ENCODE peak calls at places on chromosomes 4 and X, in seven cellular contexts. One of them, this sample, is unnamed.

GRCh38 chr4:101200561-101200960 is 146.8 kb downstream of the PPP3CA start:
- DNase-seq in ecto neural progenitor cell: no peak
- DNase-seq in retina: no peak
- DNase-seq in stimulated activated CD4-positive, alpha-beta T cell treated with anti-CD3 and anti-CD28 coated beads, Interleukin-12 subunit alpha, Interleukin-12 subunit beta, amount 100 ng/mL, for 48 hours: no peak
- DNase-seq in upper lobe of right lung: no peak
- DNase-seq in osteocyte: no peak
- DNase-seq in SJSA1: no peak
- DNase-seq in this sample: peak

GRCh38 chr4:14529653-14530052 is 472.6 kb upstream of the CPEB2 start:
- DNase-seq in ecto neural progenitor cell: no peak
- DNase-seq in retina: no peak
- DNase-seq in stimulated activated CD4-positive, alpha-beta T cell treated with anti-CD3 and anti-CD28 coated beads, Interleukin-12 subunit alpha, Interleukin-12 subunit beta, amount 100 ng/mL, for 48 hours: no peak
- DNase-seq in upper lobe of right lung: no peak
- DNase-seq in osteocyte: no peak
- DNase-seq in SJSA1: no peak
- DNase-seq in this sample: no peak

GRCh38 chr4:155818639-155819038 is 47.4 kb downstream of the ASIC5 start:
- DNase-seq in ecto neural progenitor cell: no peak
- DNase-seq in retina: no peak
- DNase-seq in stimulated activated CD4-positive, alpha-beta T cell treated with anti-CD3 and anti-CD28 coated beads, Interleukin-12 subunit alpha, Interleukin-12 subunit beta, amount 100 ng/mL, for 48 hours: no peak
- DNase-seq in upper lobe of right lung: no peak
- DNase-seq in osteocyte: no peak
- DNase-seq in SJSA1: no peak
- DNase-seq in this sample: no peak

GRCh38 chrX:48493890-48494364 is 14.9 kb upstream of the PORCN start:
- DNase-seq in ecto neural progenitor cell: peak
- DNase-seq in retina: peak
- DNase-seq in stimulated activated CD4-positive, alpha-beta T cell treated with anti-CD3 and anti-CD28 coated beads, Interleukin-12 subunit alpha, Interleukin-12 subunit beta, amount 100 ng/mL, for 48 hours: no peak
- DNase-seq in upper lobe of right lung: no peak
- DNase-seq in osteocyte: no peak
- DNase-seq in SJSA1: no peak
- DNase-seq in this sample: no peak

GRCh38 chr4:158754385-158755180 is 14.2 kb upstream of the FNIP2 start:
- DNase-seq in ecto neural progenitor cell: no peak
- DNase-seq in retina: no peak
- DNase-seq in stimulated activated CD4-positive, alpha-beta T cell treated with anti-CD3 and anti-CD28 coated beads, Interleukin-12 subunit alpha, Interleukin-12 subunit beta, amount 100 ng/mL, for 48 hours: no peak
- DNase-seq in upper lobe of right lung: no peak
- DNase-seq in osteocyte: no peak
- DNase-seq in SJSA1: no peak
- DNase-seq in this sample: peak

GRCh38 chr4:121108557-121108956 is 36.2 kb upstream of the NDNF start:
- DNase-seq in ecto neural progenitor cell: no peak
- DNase-seq in retina: no peak
- DNase-seq in stimulated activated CD4-positive, alpha-beta T cell treated with anti-CD3 and anti-CD28 coated beads, Interleukin-12 subunit alpha, Interleukin-12 subunit beta, amount 100 ng/mL, for 48 hours: no peak
- DNase-seq in upper lobe of right lung: no peak
- DNase-seq in osteocyte: no peak
- DNase-seq in SJSA1: no peak
- DNase-seq in this sample: no peak

GRCh38 chr4:162988530-162988929 is 178.2 kb downstream of the NAF1 start:
- DNase-seq in ecto neural progenitor cell: no peak
- DNase-seq in retina: no peak
- DNase-seq in stimulated activated CD4-positive, alpha-beta T cell treated with anti-CD3 and anti-CD28 coated beads, Interleukin-12 subunit alpha, Interleukin-12 subunit beta, amount 100 ng/mL, for 48 hours: no peak
- DNase-seq in upper lobe of right lung: no peak
- DNase-seq in osteocyte: no peak
- DNase-seq in SJSA1: no peak
- DNase-seq in this sample: no peak

GRCh38 chr4:54942735-54943134 is 182.7 kb downstream of the KDR start:
- DNase-seq in ecto neural progenitor cell: no peak
- DNase-seq in retina: no peak
- DNase-seq in stimulated activated CD4-positive, alpha-beta T cell treated with anti-CD3 and anti-CD28 coated beads, Interleukin-12 subunit alpha, Interleukin-12 subunit beta, amount 100 ng/mL, for 48 hours: no peak
- DNase-seq in upper lobe of right lung: no peak
- DNase-seq in osteocyte: no peak
- DNase-seq in SJSA1: no peak
- DNase-seq in this sample: no peak

GRCh38 chrX:7062276-7062675 is 85.2 kb upstream of the STS start:
- DNase-seq in ecto neural progenitor cell: no peak
- DNase-seq in retina: no peak
- DNase-seq in stimulated activated CD4-positive, alpha-beta T cell treated with anti-CD3 and anti-CD28 coated beads, Interleukin-12 subunit alpha, Interleukin-12 subunit beta, amount 100 ng/mL, for 48 hours: no peak
- DNase-seq in upper lobe of right lung: no peak
- DNase-seq in osteocyte: no peak
- DNase-seq in SJSA1: no peak
- DNase-seq in this sample: no peak

GRCh38 chr4:16297003-16297402 is 70.7 kb upstream of the TAPT1 start:
- DNase-seq in ecto neural progenitor cell: no peak
- DNase-seq in retina: no peak
- DNase-seq in stimulated activated CD4-positive, alpha-beta T cell treated with anti-CD3 and anti-CD28 coated beads, Interleukin-12 subunit alpha, Interleukin-12 subunit beta, amount 100 ng/mL, for 48 hours: no peak
- DNase-seq in upper lobe of right lung: no peak
- DNase-seq in osteocyte: no peak
- DNase-seq in SJSA1: no peak
- DNase-seq in this sample: no peak

GRCh38 chr4:93960450-93960849 is 131.9 kb downstream of the ATOH1 start:
- DNase-seq in ecto neural progenitor cell: no peak
- DNase-seq in retina: no peak
- DNase-seq in stimulated activated CD4-positive, alpha-beta T cell treated with anti-CD3 and anti-CD28 coated beads, Interleukin-12 subunit alpha, Interleukin-12 subunit beta, amount 100 ng/mL, for 48 hours: no peak
- DNase-seq in upper lobe of right lung: no peak
- DNase-seq in osteocyte: no peak
- DNase-seq in SJSA1: no peak
- DNase-seq in this sample: no peak

GRCh38 chr4:151530783-151531182 is 121.8 kb downstream of the FHIP1A start:
- DNase-seq in ecto neural progenitor cell: no peak
- DNase-seq in retina: peak
- DNase-seq in stimulated activated CD4-positive, alpha-beta T cell treated with anti-CD3 and anti-CD28 coated beads, Interleukin-12 subunit alpha, Interleukin-12 subunit beta, amount 100 ng/mL, for 48 hours: no peak
- DNase-seq in upper lobe of right lung: no peak
- DNase-seq in osteocyte: no peak
- DNase-seq in SJSA1: no peak
- DNase-seq in this sample: no peak

GRCh38 chr4:101349346-101350064 is 2.2 kb upstream of the PPP3CA start:
- DNase-seq in ecto neural progenitor cell: no peak
- DNase-seq in retina: no peak
- DNase-seq in stimulated activated CD4-positive, alpha-beta T cell treated with anti-CD3 and anti-CD28 coated beads, Interleukin-12 subunit alpha, Interleukin-12 subunit beta, amount 100 ng/mL, for 48 hours: no peak
- DNase-seq in upper lobe of right lung: peak
- DNase-seq in osteocyte: no peak
- DNase-seq in SJSA1: no peak
- DNase-seq in this sample: no peak

GRCh38 chr4:100348472-100348871 is 158.2 kb upstream of the DDIT4L start:
- DNase-seq in ecto neural progenitor cell: no peak
- DNase-seq in retina: no peak
- DNase-seq in stimulated activated CD4-positive, alpha-beta T cell treated with anti-CD3 and anti-CD28 coated beads, Interleukin-12 subunit alpha, Interleukin-12 subunit beta, amount 100 ng/mL, for 48 hours: no peak
- DNase-seq in upper lobe of right lung: no peak
- DNase-seq in osteocyte: no peak
- DNase-seq in SJSA1: peak
- DNase-seq in this sample: no peak

GRCh38 chrX:108299101-108299591 is 139.1 kb downstream of the COL4A6 start:
- DNase-seq in ecto neural progenitor cell: no peak
- DNase-seq in retina: no peak
- DNase-seq in stimulated activated CD4-positive, alpha-beta T cell treated with anti-CD3 and anti-CD28 coated beads, Interleukin-12 subunit alpha, Interleukin-12 subunit beta, amount 100 ng/mL, for 48 hours: no peak
- DNase-seq in upper lobe of right lung: no peak
- DNase-seq in osteocyte: no peak
- DNase-seq in SJSA1: no peak
- DNase-seq in this sample: no peak

GRCh38 chr4:180060159-180060889 is 2182.9 kb upstream of the TENM3 start:
- DNase-seq in ecto neural progenitor cell: no peak
- DNase-seq in retina: no peak
- DNase-seq in stimulated activated CD4-positive, alpha-beta T cell treated with anti-CD3 and anti-CD28 coated beads, Interleukin-12 subunit alpha, Interleukin-12 subunit beta, amount 100 ng/mL, for 48 hours: no peak
- DNase-seq in upper lobe of right lung: no peak
- DNase-seq in osteocyte: no peak
- DNase-seq in SJSA1: no peak
- DNase-seq in this sample: no peak

GRCh38 chr4:101791189-101791572 is 651 bp downstream of the BANK1 start:
- DNase-seq in ecto neural progenitor cell: no peak
- DNase-seq in retina: no peak
- DNase-seq in stimulated activated CD4-positive, alpha-beta T cell treated with anti-CD3 and anti-CD28 coated beads, Interleukin-12 subunit alpha, Interleukin-12 subunit beta, amount 100 ng/mL, for 48 hours: no peak
- DNase-seq in upper lobe of right lung: no peak
- DNase-seq in osteocyte: no peak
- DNase-seq in SJSA1: no peak
- DNase-seq in this sample: no peak

GRCh38 chr4:86918539-86919072 is 16.2 kb upstream of the AFF1 start:
- DNase-seq in ecto neural progenitor cell: no peak
- DNase-seq in retina: no peak
- DNase-seq in stimulated activated CD4-positive, alpha-beta T cell treated with anti-CD3 and anti-CD28 coated beads, Interleukin-12 subunit alpha, Interleukin-12 subunit beta, amount 100 ng/mL, for 48 hours: no peak
- DNase-seq in upper lobe of right lung: no peak
- DNase-seq in osteocyte: no peak
- DNase-seq in SJSA1: no peak
- DNase-seq in this sample: no peak

GRCh38 chrX:29215251-29215650 is 628.0 kb downstream of the IL1RAPL1 start:
- DNase-seq in ecto neural progenitor cell: no peak
- DNase-seq in retina: no peak
- DNase-seq in stimulated activated CD4-positive, alpha-beta T cell treated with anti-CD3 and anti-CD28 coated beads, Interleukin-12 subunit alpha, Interleukin-12 subunit beta, amount 100 ng/mL, for 48 hours: no peak
- DNase-seq in upper lobe of right lung: no peak
- DNase-seq in osteocyte: no peak
- DNase-seq in SJSA1: no peak
- DNase-seq in this sample: no peak

GRCh38 chr4:177484613-177485021 is 42.4 kb upstream of the AGA start:
- DNase-seq in ecto neural progenitor cell: no peak
- DNase-seq in retina: no peak
- DNase-seq in stimulated activated CD4-positive, alpha-beta T cell treated with anti-CD3 and anti-CD28 coated beads, Interleukin-12 subunit alpha, Interleukin-12 subunit beta, amount 100 ng/mL, for 48 hours: no peak
- DNase-seq in upper lobe of right lung: no peak
- DNase-seq in osteocyte: no peak
- DNase-seq in SJSA1: no peak
- DNase-seq in this sample: peak

GRCh38 chrX:17511556-17511955 is 136.6 kb downstream of the NHS start:
- DNase-seq in ecto neural progenitor cell: no peak
- DNase-seq in retina: no peak
- DNase-seq in stimulated activated CD4-positive, alpha-beta T cell treated with anti-CD3 and anti-CD28 coated beads, Interleukin-12 subunit alpha, Interleukin-12 subunit beta, amount 100 ng/mL, for 48 hours: no peak
- DNase-seq in upper lobe of right lung: no peak
- DNase-seq in osteocyte: no peak
- DNase-seq in SJSA1: no peak
- DNase-seq in this sample: no peak

GRCh38 chr4:177450421-177451107 is 8.3 kb upstream of the AGA start:
- DNase-seq in ecto neural progenitor cell: no peak
- DNase-seq in retina: no peak
- DNase-seq in stimulated activated CD4-positive, alpha-beta T cell treated with anti-CD3 and anti-CD28 coated beads, Interleukin-12 subunit alpha, Interleukin-12 subunit beta, amount 100 ng/mL, for 48 hours: no peak
- DNase-seq in upper lobe of right lung: no peak
- DNase-seq in osteocyte: no peak
- DNase-seq in SJSA1: no peak
- DNase-seq in this sample: peak

GRCh38 chr4:22482250-22483127 is 33.4 kb downstream of the ADGRA3 start:
- DNase-seq in ecto neural progenitor cell: no peak
- DNase-seq in retina: no peak
- DNase-seq in stimulated activated CD4-positive, alpha-beta T cell treated with anti-CD3 and anti-CD28 coated beads, Interleukin-12 subunit alpha, Interleukin-12 subunit beta, amount 100 ng/mL, for 48 hours: no peak
- DNase-seq in upper lobe of right lung: no peak
- DNase-seq in osteocyte: no peak
- DNase-seq in SJSA1: no peak
- DNase-seq in this sample: no peak

GRCh38 chr4:107906458-107907100 is 24.8 kb upstream of the CYP2U1 start:
- DNase-seq in ecto neural progenitor cell: no peak
- DNase-seq in retina: no peak
- DNase-seq in stimulated activated CD4-positive, alpha-beta T cell treated with anti-CD3 and anti-CD28 coated beads, Interleukin-12 subunit alpha, Interleukin-12 subunit beta, amount 100 ng/mL, for 48 hours: no peak
- DNase-seq in upper lobe of right lung: no peak
- DNase-seq in osteocyte: no peak
- DNase-seq in SJSA1: no peak
- DNase-seq in this sample: no peak

GRCh38 chrX:123961268-123962005 is at the start of gene STAG2:
- DNase-seq in ecto neural progenitor cell: peak
- DNase-seq in retina: peak
- DNase-seq in stimulated activated CD4-positive, alpha-beta T cell treated with anti-CD3 and anti-CD28 coated beads, Interleukin-12 subunit alpha, Interleukin-12 subunit beta, amount 100 ng/mL, for 48 hours: peak
- DNase-seq in upper lobe of right lung: peak
- DNase-seq in osteocyte: peak
- DNase-seq in SJSA1: peak
- DNase-seq in this sample: peak

GRCh38 chrX:10744011-10744410 is 123.6 kb upstream of the MID1 start:
- DNase-seq in ecto neural progenitor cell: no peak
- DNase-seq in retina: peak
- DNase-seq in stimulated activated CD4-positive, alpha-beta T cell treated with anti-CD3 and anti-CD28 coated beads, Interleukin-12 subunit alpha, Interleukin-12 subunit beta, amount 100 ng/mL, for 48 hours: no peak
- DNase-seq in upper lobe of right lung: no peak
- DNase-seq in osteocyte: no peak
- DNase-seq in SJSA1: no peak
- DNase-seq in this sample: no peak

GRCh38 chrX:20547649-20548051 is 280.9 kb upstream of the RPS6KA3 start:
- DNase-seq in ecto neural progenitor cell: no peak
- DNase-seq in retina: no peak
- DNase-seq in stimulated activated CD4-positive, alpha-beta T cell treated with anti-CD3 and anti-CD28 coated beads, Interleukin-12 subunit alpha, Interleukin-12 subunit beta, amount 100 ng/mL, for 48 hours: no peak
- DNase-seq in upper lobe of right lung: no peak
- DNase-seq in osteocyte: no peak
- DNase-seq in SJSA1: no peak
- DNase-seq in this sample: no peak

GRCh38 chr4:149708513-149709175 is 107.0 kb downstream of the IQCM start:
- DNase-seq in ecto neural progenitor cell: no peak
- DNase-seq in retina: no peak
- DNase-seq in stimulated activated CD4-positive, alpha-beta T cell treated with anti-CD3 and anti-CD28 coated beads, Interleukin-12 subunit alpha, Interleukin-12 subunit beta, amount 100 ng/mL, for 48 hours: no peak
- DNase-seq in upper lobe of right lung: no peak
- DNase-seq in osteocyte: no peak
- DNase-seq in SJSA1: no peak
- DNase-seq in this sample: peak

GRCh38 chrX:65635371-65635770 is 32.1 kb upstream of the MSN start:
- DNase-seq in ecto neural progenitor cell: no peak
- DNase-seq in retina: no peak
- DNase-seq in stimulated activated CD4-positive, alpha-beta T cell treated with anti-CD3 and anti-CD28 coated beads, Interleukin-12 subunit alpha, Interleukin-12 subunit beta, amount 100 ng/mL, for 48 hours: no peak
- DNase-seq in upper lobe of right lung: no peak
- DNase-seq in osteocyte: peak
- DNase-seq in SJSA1: no peak
- DNase-seq in this sample: peak

GRCh38 chrX:10030570-10030969 is 63.4 kb downstream of the CLDN34 start:
- DNase-seq in ecto neural progenitor cell: no peak
- DNase-seq in retina: no peak
- DNase-seq in stimulated activated CD4-positive, alpha-beta T cell treated with anti-CD3 and anti-CD28 coated beads, Interleukin-12 subunit alpha, Interleukin-12 subunit beta, amount 100 ng/mL, for 48 hours: no peak
- DNase-seq in upper lobe of right lung: no peak
- DNase-seq in osteocyte: no peak
- DNase-seq in SJSA1: no peak
- DNase-seq in this sample: no peak

GRCh38 chr4:13196721-13197120 is 287.4 kb downstream of the RAB28 start:
- DNase-seq in ecto neural progenitor cell: no peak
- DNase-seq in retina: no peak
- DNase-seq in stimulated activated CD4-positive, alpha-beta T cell treated with anti-CD3 and anti-CD28 coated beads, Interleukin-12 subunit alpha, Interleukin-12 subunit beta, amount 100 ng/mL, for 48 hours: no peak
- DNase-seq in upper lobe of right lung: no peak
- DNase-seq in osteocyte: no peak
- DNase-seq in SJSA1: no peak
- DNase-seq in this sample: no peak

GRCh38 chrX:154460326-154460725 is 2.2 kb downstream of the PLXNA3 start:
- DNase-seq in ecto neural progenitor cell: no peak
- DNase-seq in retina: peak
- DNase-seq in stimulated activated CD4-positive, alpha-beta T cell treated with anti-CD3 and anti-CD28 coated beads, Interleukin-12 subunit alpha, Interleukin-12 subunit beta, amount 100 ng/mL, for 48 hours: no peak
- DNase-seq in upper lobe of right lung: no peak
- DNase-seq in osteocyte: no peak
- DNase-seq in SJSA1: no peak
- DNase-seq in this sample: no peak

GRCh38 chr4:98027827-98028226 is 115.4 kb downstream of the STPG2 start:
- DNase-seq in ecto neural progenitor cell: no peak
- DNase-seq in retina: no peak
- DNase-seq in stimulated activated CD4-positive, alpha-beta T cell treated with anti-CD3 and anti-CD28 coated beads, Interleukin-12 subunit alpha, Interleukin-12 subunit beta, amount 100 ng/mL, for 48 hours: no peak
- DNase-seq in upper lobe of right lung: no peak
- DNase-seq in osteocyte: no peak
- DNase-seq in SJSA1: no peak
- DNase-seq in this sample: no peak

GRCh38 chr4:145280541-145280940 is 100.2 kb upstream of the OTUD4 start:
- DNase-seq in ecto neural progenitor cell: no peak
- DNase-seq in retina: no peak
- DNase-seq in stimulated activated CD4-positive, alpha-beta T cell treated with anti-CD3 and anti-CD28 coated beads, Interleukin-12 subunit alpha, Interleukin-12 subunit beta, amount 100 ng/mL, for 48 hours: no peak
- DNase-seq in upper lobe of right lung: no peak
- DNase-seq in osteocyte: no peak
- DNase-seq in SJSA1: no peak
- DNase-seq in this sample: no peak

GRCh38 chr4:55745014-55745413 is 74.6 kb upstream of the EXOC1L start:
- DNase-seq in ecto neural progenitor cell: no peak
- DNase-seq in retina: no peak
- DNase-seq in stimulated activated CD4-positive, alpha-beta T cell treated with anti-CD3 and anti-CD28 coated beads, Interleukin-12 subunit alpha, Interleukin-12 subunit beta, amount 100 ng/mL, for 48 hours: no peak
- DNase-seq in upper lobe of right lung: no peak
- DNase-seq in osteocyte: no peak
- DNase-seq in SJSA1: no peak
- DNase-seq in this sample: no peak

This sample was measured in BJ.